ENCODE peak calls at places on chromosomes 13 and 19, in ten cellular contexts. Y is WTC11, O is cardiac muscle cell, P is transverse colon, V is AG10803, B is ascending aorta, W is AG09319, C is HFF-Myc, F is SK-N-SH, M is left ventricle myocardium inferior. T is an unnamed sample.

GRCh38 chr19:46732966-46733692 is 12.7 kb upstream of the FKRP start:
- DNase-seq in Y (no peak), O (no peak), P (no peak), V (no peak), B (peak; percentile 47), W (no peak), C (no peak), F (no peak), M (no peak), T (no peak)

GRCh38 chr19:6041991-6042421 is 64.1 kb upstream of the RANBP3 start:
- DNase-seq in Y (no peak), O (no peak), P (no peak), V (no peak), B (no peak), W (no peak), C (no peak), F (no peak), M (no peak), T (no peak)

GRCh38 chr13:34506796-34507195 is 435.3 kb upstream of the NBEA start:
- DNase-seq in Y (no peak), O (no peak), P (no peak), V (peak; percentile 16), B (no peak), W (no peak), C (no peak), F (no peak), M (no peak), T (no peak)

GRCh38 chr19:29086646-29087045 is 126.3 kb downstream of the UQCRFS1 start:
- DNase-seq in Y (no peak), O (no peak), P (no peak), V (no peak), B (no peak), W (no peak), C (no peak), F (no peak), M (no peak), T (no peak)

GRCh38 chr19:2648528-2648937 is 54.0 kb downstream of the GNG7 start:
- DNase-seq in Y (peak; percentile 88), O (peak; percentile 85), P (peak; percentile 86), V (peak; percentile 79), B (no peak), W (peak; percentile 49), C (peak; percentile 53), F (peak; percentile 93), M (peak; percentile 69), T (peak; percentile 75)

GRCh38 chr13:113967729-113968462 is 6.0 kb downstream of the C13orf46 start:
- DNase-seq in Y (no peak), O (no peak), P (no peak), V (no peak), B (no peak), W (no peak), C (no peak), F (no peak), M (peak; percentile 17), T (no peak)

GRCh38 chr13:39776439-39776838 is 121.0 kb downstream of the COG6 start:
- DNase-seq in Y (no peak), O (peak; percentile 69), P (no peak), V (peak; percentile 82), B (no peak), W (no peak), C (peak; percentile 43), F (no peak), M (no peak), T (no peak)

GRCh38 chr13:26786651-26787295 is 26.2 kb upstream of the GPR12 start:
- DNase-seq in Y (no peak), O (no peak), P (no peak), V (no peak), B (no peak), W (no peak), C (no peak), F (no peak), M (no peak), T (no peak)

GRCh38 chr19:54674021-54674617 is 11.3 kb downstream of the LILRB4 start:
- DNase-seq in Y (no peak), O (peak; percentile 40), P (no peak), V (peak; percentile 23), B (no peak), W (no peak), C (no peak), F (peak; percentile 24), M (no peak), T (no peak)

GRCh38 chr19:6737284-6737872 is at the start of gene GPR108:
- DNase-seq in Y (peak; percentile 100), O (peak; percentile 100), P (peak; percentile 100), V (peak; percentile 100), B (peak; percentile 99), W (peak; percentile 100), C (peak; percentile 100), F (peak; percentile 96), M (peak; percentile 100), T (peak; percentile 98)

GRCh38 chr13:59771272-59771671 is 392.5 kb downstream of the DIAPH3 start:
- DNase-seq in Y (no peak), O (peak; percentile 53), P (no peak), V (peak; percentile 48), B (no peak), W (no peak), C (no peak), F (peak; percentile 43), M (no peak), T (no peak)

GRCh38 chr19:37920591-37921450 is 13.8 kb downstream of the SIPA1L3 start:
- DNase-seq in Y (no peak), O (no peak), P (no peak), V (no peak), B (no peak), W (no peak), C (no peak), F (no peak), M (no peak), T (no peak)

GRCh38 chr19:40416918-40417713 is 3.9 kb upstream of the PRX start:
- DNase-seq in Y (no peak), O (peak; percentile 39), P (peak; percentile 60), V (peak; percentile 33), B (no peak), W (no peak), C (no peak), F (no peak), M (peak; percentile 59), T (no peak)

GRCh38 chr19:9165256-9165655 is 13.5 kb upstream of the OR7D2 start:
- DNase-seq in Y (no peak), O (peak; percentile 9), P (no peak), V (peak; percentile 16), B (no peak), W (no peak), C (no peak), F (no peak), M (no peak), T (no peak)

GRCh38 chr19:13505761-13506549 is at the start of gene CACNA1A:
- DNase-seq in Y (peak; percentile 53), O (peak; percentile 44), P (no peak), V (peak; percentile 45), B (no peak), W (no peak), C (no peak), F (peak; percentile 73), M (no peak), T (peak; percentile 14)

GRCh38 chr19:801030-801860 is 4.0 kb downstream of the PTBP1 start:
- DNase-seq in Y (no peak), O (peak; percentile 70), P (peak; percentile 60), V (peak; percentile 44), B (peak; percentile 30), W (no peak), C (peak; percentile 63), F (peak; percentile 80), M (peak; percentile 88), T (no peak)

GRCh38 chr13:80010846-80011245 is 330.1 kb downstream of the SPRY2 start:
- DNase-seq in Y (no peak), O (no peak), P (no peak), V (no peak), B (no peak), W (no peak), C (no peak), F (no peak), M (no peak), T (no peak)

GRCh38 chr13:45511310-45512147 is 46.8 kb downstream of the COG3 start:
- DNase-seq in Y (no peak), O (peak; percentile 85), P (no peak), V (peak; percentile 73), B (no peak), W (peak; percentile 37), C (peak; percentile 65), F (peak; percentile 60), M (no peak), T (no peak)

GRCh38 chr19:21256722-21257121 is 72.5 kb downstream of the ZNF708 start:
- DNase-seq in Y (peak; percentile 21), O (peak; percentile 7), P (no peak), V (peak; percentile 4), B (no peak), W (no peak), C (no peak), F (peak; percentile 20), M (no peak), T (no peak)
- TF ChIP-seq CTCF in Y (peak; percentile 32), O (peak; percentile 6), P (no peak), V (no peak), B (no peak), W (no peak), C (peak; percentile 13), F (no peak), M (peak; percentile 38), T (no peak)

GRCh38 chr19:19741184-19741583 is 8.3 kb upstream of the ZNF14 start:
- DNase-seq in Y (no peak), O (no peak), P (no peak), V (no peak), B (no peak), W (no peak), C (no peak), F (no peak), M (no peak), T (no peak)
- TF ChIP-seq CTCF in Y (no peak), O (no peak), P (no peak), V (no peak), B (no peak), W (no peak), C (no peak), F (no peak), M (no peak), T (no peak)

DNA sequence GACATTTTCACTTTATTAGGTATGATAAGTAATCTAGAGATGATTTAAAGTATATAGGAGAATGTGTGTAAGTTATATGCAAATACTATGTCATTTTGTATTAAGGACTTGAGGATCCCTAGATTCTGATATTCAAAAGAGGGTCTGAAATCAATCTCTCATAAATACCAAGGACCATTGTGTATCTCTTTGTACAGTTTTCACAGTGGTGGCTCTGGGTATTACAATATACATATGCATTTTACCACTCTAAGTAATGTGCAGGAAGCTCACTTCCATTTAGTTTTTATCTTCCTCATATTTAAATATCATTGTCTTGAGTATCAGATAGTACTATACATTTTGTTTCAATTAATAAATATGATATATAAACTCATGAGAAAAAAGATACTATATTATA is 862.6 kb upstream of the PCDH20 start:
- DNase-seq in Y (no peak), O (no peak), P (no peak), V (no peak), B (no peak), W (no peak), C (no peak), F (no peak), M (no peak), T (no peak)
- TF ChIP-seq CTCF in Y (no peak), O (no peak), P (no peak), V (no peak), B (no peak), W (no peak), C (no peak), F (no peak), M (no peak), T (no peak)

DNA sequence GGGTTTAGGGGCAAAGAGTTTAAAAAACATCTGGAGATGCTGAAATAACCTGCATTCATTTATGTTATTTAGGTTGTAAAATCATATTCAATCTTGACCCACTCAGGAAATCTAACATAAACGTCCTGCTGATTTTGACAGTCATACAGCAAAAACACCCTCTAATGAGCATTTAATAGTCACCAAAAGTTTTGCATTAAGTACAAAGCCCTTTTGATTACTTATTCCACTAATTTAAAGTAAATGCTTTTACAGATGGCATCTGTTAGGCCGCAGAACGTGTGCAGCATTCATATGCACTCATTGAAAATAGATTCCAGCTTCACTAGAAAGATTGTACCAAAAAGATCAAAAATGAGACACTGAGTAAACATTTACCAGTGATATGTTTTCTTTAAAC is 1295.1 kb downstream of the EFNB2 start:
- DNase-seq in Y (no peak), O (no peak), P (no peak), V (no peak), B (no peak), W (no peak), C (no peak), F (no peak), M (no peak), T (no peak)
- TF ChIP-seq CTCF in Y (no peak), O (no peak), P (no peak), V (no peak), B (no peak), W (no peak), C (no peak), F (no peak), M (no peak), T (no peak)